ENCODE peak calls at places on chromosomes 3 and 15, in four cellular contexts. A, J, U and M are unnamed samples.
A peak's percentile ranks its signal among the peaks of the same experiment; 100 is the strongest.

GRCh38 chr15:60326824-60327654 is 70.7 kb downstream of the ANXA2 start:
- DNase-seq in U (peak; percentile 57), A (peak; percentile 62), J (peak; percentile 45), M (no peak)

GRCh38 chr3:161038725-161039124 is 66.4 kb downstream of the B3GALNT1 start:
- DNase-seq in A (peak; percentile 29), U (no peak), J (no peak), M (no peak)

GRCh38 chr3:178277605-178278004 is 258.6 kb upstream of the KCNMB2 start:
- DNase-seq in U (no peak), J (no peak), A (no peak), M (no peak)

GRCh38 chr3:138375446-138375845 is 27.1 kb downstream of the MRAS start:
- DNase-seq in U (no peak), J (no peak), A (no peak), M (no peak)

GRCh38 chr3:178517665-178518366 is 18.4 kb upstream of the KCNMB2 start:
- DNase-seq in A (no peak), J (no peak), U (peak; percentile 44), M (no peak)

GRCh38 chr3:137946341-137946973 is 63.5 kb upstream of the CLDN18 start:
- DNase-seq in A (peak; percentile 64), J (peak; percentile 77), U (peak; percentile 85), M (peak; percentile 44)

GRCh38 chr3:46517016-46517770 is 19.4 kb downstream of the RTP3 start:
- DNase-seq in A (peak; percentile 85), J (peak; percentile 71), U (no peak), M (no peak)

GRCh38 chr3:67610458-67610857 is 44.0 kb downstream of the SUCLG2 start:
- DNase-seq in J (no peak), A (peak; percentile 46), U (no peak), M (no peak)

GRCh38 chr15:83444936-83445335 is 2.2 kb upstream of the SH3GL3 start:
- DNase-seq in U (no peak), J (no peak), A (no peak), M (no peak)

GRCh38 chr3:58036287-58037032 is 28.2 kb downstream of the FLNB start:
- DNase-seq in U (no peak), J (no peak), A (no peak), M (no peak)

GRCh38 chr3:23442598-23443383 is 239.7 kb downstream of the UBE2E2 start:
- DNase-seq in A (peak; percentile 74), U (peak; percentile 27), J (no peak), M (no peak)

DNA sequence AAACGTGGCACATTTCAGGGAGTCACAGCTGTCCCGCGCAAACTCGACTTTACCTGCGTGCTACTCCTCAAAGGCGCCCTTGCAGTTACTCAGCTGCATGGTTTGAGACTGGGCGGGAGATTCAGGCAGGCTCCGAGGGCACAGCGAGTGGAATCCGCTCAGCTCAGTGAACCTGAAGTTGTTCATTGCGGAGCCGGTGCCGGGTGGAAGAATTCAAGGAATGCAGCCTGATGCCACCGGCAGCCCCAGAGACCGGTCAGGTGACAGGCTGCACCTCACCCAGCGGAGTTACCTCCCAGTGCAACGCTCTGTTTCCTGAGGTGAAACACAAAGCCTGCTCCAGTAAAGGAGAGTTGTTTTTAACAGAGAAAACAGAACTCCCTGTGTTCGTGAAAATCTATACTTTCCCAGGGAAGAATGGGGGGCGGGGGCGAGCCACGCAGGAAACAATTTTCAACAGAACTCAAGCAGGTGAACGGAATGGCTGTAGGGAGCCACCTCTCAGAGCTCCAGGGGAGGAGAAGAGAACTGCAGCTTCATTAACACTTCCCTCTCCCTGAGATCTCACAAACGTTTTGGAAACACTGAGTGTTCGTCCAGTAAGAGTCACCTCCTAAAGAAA is 3.8 kb downstream of the VEPH1 start:
- DNase-seq in U (no peak), J (peak; percentile 70), A (peak; percentile 22), M (no peak)
- TF ChIP-seq CTCF in U (no peak), J (no peak), A (no peak), M (no peak)

GRCh38 chr3:171531716-171532115 is 71.5 kb upstream of the TNIK start:
- DNase-seq in U (no peak), J (no peak), A (no peak), M (no peak)

GRCh38 chr3:171528102-171528501 is 67.9 kb upstream of the TNIK start:
- DNase-seq in U (no peak), J (no peak), A (no peak), M (no peak)

GRCh38 chr3:171526146-171526545 is 65.9 kb upstream of the TNIK start:
- DNase-seq in J (no peak), U (no peak), A (peak; percentile 18), M (no peak)

GRCh38 chr3:171525437-171525836 is 65.2 kb upstream of the TNIK start:
- DNase-seq in U (no peak), A (no peak), J (no peak), M (no peak)

DNA sequence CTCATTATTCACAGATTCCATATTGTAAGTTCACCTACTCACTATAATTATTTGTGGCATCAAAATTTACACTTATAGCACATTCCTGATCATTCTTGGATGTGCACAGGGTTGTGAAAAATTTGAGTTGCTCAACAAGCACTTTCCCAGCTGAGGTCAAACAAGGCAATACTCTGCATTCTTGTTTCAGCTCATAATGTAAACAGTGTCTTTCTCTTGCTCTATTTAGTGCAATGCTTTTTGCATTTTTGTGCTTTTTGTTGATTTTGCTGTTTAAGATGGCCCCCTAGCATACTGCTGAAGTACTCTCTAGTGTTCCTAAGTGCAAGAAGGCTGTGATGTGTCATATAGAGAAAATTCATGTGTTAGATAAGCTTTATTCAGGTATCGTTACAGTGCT is 66.7 kb upstream of the TNIK start:
- DNase-seq in J (no peak), A (peak; percentile 43), U (no peak), M (no peak)
- TF ChIP-seq CTCF in J (no peak), A (no peak), U (no peak), M (no peak)

GRCh38 chr3:127213381-127213918 is 20.5 kb downstream of the PRR23E start:
- DNase-seq in A (no peak), J (no peak), U (no peak), M (no peak)
- TF ChIP-seq CTCF in A (no peak), J (no peak), U (no peak), M (no peak)

DNA sequence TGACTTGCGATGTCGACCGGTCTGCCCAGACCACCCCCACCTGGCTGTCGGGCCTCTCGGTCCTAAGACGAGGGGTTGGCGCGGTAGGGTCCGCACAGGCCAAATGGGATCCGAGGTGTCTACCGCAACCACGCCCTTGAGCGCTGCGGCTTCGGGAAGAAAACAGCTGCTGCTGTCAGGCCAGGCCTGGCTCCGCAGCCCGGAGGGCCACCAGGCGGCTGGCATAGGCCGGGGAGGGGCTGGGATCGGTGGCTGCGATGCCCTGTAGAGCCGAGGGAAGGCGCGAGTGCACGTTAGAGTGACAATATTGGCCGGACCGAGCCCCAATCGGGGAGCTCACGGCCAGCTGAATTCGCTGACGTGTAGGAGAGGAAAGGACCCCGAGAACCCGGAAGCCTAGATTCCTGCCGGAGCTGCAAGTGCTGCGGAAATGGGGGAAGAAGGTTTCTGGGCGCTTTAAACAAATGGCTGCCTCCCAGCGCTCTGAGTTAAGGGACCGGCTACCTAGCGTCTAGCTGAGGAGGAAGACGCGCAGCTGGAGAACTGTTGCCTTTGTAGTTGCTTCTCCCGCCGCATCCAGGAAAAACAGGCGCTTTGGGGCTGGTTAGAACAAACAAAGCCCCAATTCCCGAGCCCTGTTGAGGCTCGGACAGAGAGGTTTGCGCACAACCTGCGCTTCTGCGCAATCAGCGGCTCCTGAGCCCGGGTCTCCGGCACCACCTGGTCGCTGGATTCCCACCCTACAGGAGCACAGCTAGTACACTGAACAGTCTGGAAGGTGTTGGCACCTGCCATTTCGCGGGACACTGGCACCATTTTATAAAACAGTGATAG is 14.0 kb downstream of the ZIC4 start:
- DNase-seq in A (peak; percentile 89), J (no peak), U (no peak), M (no peak)
- TF ChIP-seq CTCF in A (peak; percentile 50), J (no peak), U (no peak), M (no peak)

GRCh38 chr3:114775395-114775794 is 371.7 kb downstream of the ZBTB20 start:
- DNase-seq in A (peak; percentile 44), U (no peak), J (no peak), M (no peak)
- TF ChIP-seq CTCF in A (no peak), U (no peak), J (no peak), M (no peak)

DNA sequence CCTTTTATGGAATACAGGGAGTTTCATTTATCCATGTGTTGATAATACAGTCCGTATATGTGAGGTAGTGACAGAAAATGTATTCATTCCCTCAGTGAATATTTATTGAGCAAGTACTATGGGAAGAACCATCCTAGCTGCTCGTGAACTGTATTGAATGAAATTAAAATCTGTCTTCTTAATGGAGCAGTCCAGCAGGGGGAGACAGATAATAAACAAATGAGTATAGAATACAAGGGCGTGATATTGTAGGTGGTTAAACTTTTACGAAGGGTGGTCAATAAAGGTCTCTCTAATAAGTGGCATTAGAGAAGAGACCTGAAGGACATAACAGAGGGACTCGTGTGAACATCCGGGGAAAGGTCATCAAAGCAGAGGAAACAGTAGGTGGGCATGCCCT is 62.7 kb upstream of the OSTN start:
- DNase-seq in A (peak; percentile 31), J (no peak), U (peak; percentile 44), M (no peak)
- TF ChIP-seq CTCF in A (peak; percentile 37), J (peak; percentile 7), U (peak; percentile 27), M (peak; percentile 16)

GRCh38 chr15:42796955-42797779 is 60.2 kb upstream of the CDAN1 start:
- DNase-seq in U (no peak), A (peak; percentile 19), J (peak; percentile 13), M (no peak)
- TF ChIP-seq CTCF in U (no peak), A (no peak), J (peak; percentile 37), M (no peak)

GRCh38 chr3:9903238-9903624 is 583 bp downstream of the IL17RE start:
- DNase-seq in J (no peak), A (peak; percentile 15), U (no peak), M (no peak)
- TF ChIP-seq CTCF in J (no peak), A (no peak), U (no peak), M (no peak)

GRCh38 chr3:152834354-152835310 is at the start of gene P2RY1:
- DNase-seq in A (peak; percentile 67), U (peak; percentile 95), J (peak; percentile 69), M (peak; percentile 65)
- TF ChIP-seq CTCF in A (no peak), U (peak; percentile 2), J (no peak), M (peak; percentile 21)